ENCODE peak calls at places on chromosomes 2 and 18, in six cellular contexts. T is epithelial cell of proximal tubule, A is amniotic stem cell, O is astrocyte of the spinal cord, F is mucosa of gallbladder, Z is iris pigment epithelial cell. V is an unnamed sample.
A peak's percentile ranks its signal among the peaks of the same experiment; 100 is the strongest.

GRCh38 chr2:28606986-28607441 is 111.2 kb downstream of the PLB1 start:
- DNase-seq in T (no peak), Z (peak; percentile 18), A (peak; percentile 26), F (no peak), O (peak; percentile 54), V (no peak)

GRCh38 chr18:23784811-23785245 is 95.6 kb downstream of the LAMA3 start:
- DNase-seq in F (no peak), O (peak; percentile 82), T (peak; percentile 25), A (peak; percentile 50), Z (peak; percentile 91), V (no peak)

GRCh38 chr2:120346034-120346666 is at the start of gene INHBB:
- DNase-seq in T (no peak), F (no peak), Z (no peak), O (no peak), A (no peak), V (no peak)

GRCh38 chr2:201357216-201357615 is at the start of gene FLACC1:
- DNase-seq in O (peak; percentile 83), Z (peak; percentile 84), T (peak; percentile 64), A (peak; percentile 41), F (no peak), V (no peak)

GRCh38 chr18:73908323-73908722 is 239.3 kb downstream of the FBXO15 start:
- DNase-seq in O (peak; percentile 53), T (no peak), F (peak; percentile 33), A (peak; percentile 34), Z (peak; percentile 36), V (no peak)

GRCh38 chr2:47904903-47905453 is 1.3 kb downstream of the FBXO11 start:
- DNase-seq in F (peak; percentile 16), O (no peak), Z (peak; percentile 24), T (no peak), A (no peak), V (peak; percentile 4)

GRCh38 chr2:134401081-134401497 is 147.2 kb downstream of the MGAT5 start:
- DNase-seq in Z (peak; percentile 54), O (no peak), F (no peak), T (no peak), A (no peak), V (no peak)

GRCh38 chr2:12548906-12549305 is 167.8 kb upstream of the TRIB2 start:
- DNase-seq in Z (no peak), O (no peak), A (no peak), F (no peak), T (no peak), V (no peak)

GRCh38 chr2:46134531-46135229 is 162.5 kb upstream of the EPAS1 start:
- DNase-seq in Z (peak; percentile 50), T (no peak), F (no peak), O (peak; percentile 40), A (no peak), V (peak; percentile 1)

GRCh38 chr2:1891147-1891546 is 146.8 kb upstream of the PXDN start:
- DNase-seq in A (no peak), Z (no peak), F (peak; percentile 24), T (no peak), O (no peak), V (no peak)

GRCh38 chr2:238954841-238955521 is 107.1 kb downstream of the TWIST2 start:
- DNase-seq in F (no peak), T (no peak), Z (no peak), A (no peak), O (peak; percentile 48), V (no peak)

GRCh38 chr18:37434161-37434860 is 131.3 kb downstream of the CELF4 start:
- DNase-seq in Z (no peak), O (no peak), F (no peak), A (no peak), T (no peak), V (no peak)

GRCh38 chr18:7950380-7951143 is 383.4 kb downstream of the PTPRM start:
- DNase-seq in T (peak; percentile 33), O (peak; percentile 71), A (no peak), F (no peak), Z (peak; percentile 91), V (no peak)

GRCh38 chr2:181784556-181784955 is 104.2 kb upstream of the NEUROD1 start:
- DNase-seq in Z (peak; percentile 64), A (no peak), T (no peak), F (no peak), O (peak; percentile 66), V (no peak)

GRCh38 chr2:157480182-157480961 is 36.5 kb upstream of the CYTIP start:
- DNase-seq in O (no peak), F (no peak), T (no peak), Z (peak; percentile 41), A (no peak), V (no peak)

GRCh38 chr2:119469661-119470297 is 38.1 kb downstream of the TMEM37 start:
- DNase-seq in T (no peak), O (no peak), Z (no peak), F (no peak), A (no peak), V (peak; percentile 43)

GRCh38 chr2:169683054-169683424 is 11.2 kb downstream of the CFAP210 start:
- DNase-seq in A (no peak), O (no peak), T (no peak), F (no peak), Z (no peak), V (no peak)

GRCh38 chr2:187093771-187094412 is 244.9 kb upstream of the ZSWIM2 start:
- DNase-seq in A (no peak), F (no peak), Z (no peak), O (peak; percentile 16), T (no peak), V (no peak)

GRCh38 chr2:233837694-233838229 is 16.6 kb downstream of the HJURP start:
- DNase-seq in T (no peak), F (no peak), A (no peak), O (no peak), Z (no peak), V (no peak)

GRCh38 chr2:3447789-3448317 is 68.4 kb downstream of the TRAPPC12 start:
- DNase-seq in Z (no peak), T (no peak), O (no peak), F (no peak), A (no peak), V (no peak)

GRCh38 chr2:10977003-10977402 is 65.3 kb downstream of the KCNF1 start:
- DNase-seq in Z (peak; percentile 39), F (no peak), T (no peak), A (no peak), O (no peak), V (no peak)

GRCh38 chr2:77008925-77009706 is 513.1 kb downstream of the LRRTM4 start:
- DNase-seq in T (peak; percentile 63), F (no peak), A (no peak), Z (peak; percentile 68), O (peak; percentile 78), V (no peak)

GRCh38 chr2:168916329-168916672 is 15.2 kb downstream of the G6PC2 start:
- DNase-seq in T (no peak), A (no peak), F (no peak), O (no peak), Z (no peak), V (no peak)

GRCh38 chr2:140344842-140345241 is 1564.7 kb upstream of the NXPH2 start:
- DNase-seq in F (no peak), Z (peak; percentile 59), T (no peak), A (no peak), O (no peak), V (no peak)

GRCh38 chr18:57727952-57728807 is 74.9 kb downstream of the ATP8B1 start:
- DNase-seq in T (no peak), Z (peak; percentile 65), F (no peak), A (no peak), O (peak; percentile 59), V (no peak)